ENCODE peak calls at places on chromosomes 6 and 20, in nine cellular contexts. One of them, this sample, is unnamed.

GRCh38 chr20:6595704-6596103 is 171.8 kb upstream of the BMP2 start:
- DNase-seq in kidney epithelial cell: no peak
- DNase-seq in nephron progenitor cell: no peak
- DNase-seq in choroid plexus epithelial cell: peak
- DNase-seq in sigmoid colon: no peak
- DNase-seq in lower lobe of right lung: no peak
- DNase-seq in HepG2: no peak
- DNase-seq in CD4-positive, alpha-beta T cell: no peak
- DNase-seq in CD14-positive monocyte: no peak
- DNase-seq in this sample: no peak

GRCh38 chr6:139370047-139370706 is 4.3 kb downstream of the CITED2 start:
- DNase-seq in kidney epithelial cell: no peak
- DNase-seq in nephron progenitor cell: peak
- DNase-seq in choroid plexus epithelial cell: peak
- DNase-seq in sigmoid colon: no peak
- DNase-seq in lower lobe of right lung: no peak
- DNase-seq in HepG2: peak
- DNase-seq in CD4-positive, alpha-beta T cell: no peak
- DNase-seq in CD14-positive monocyte: no peak
- DNase-seq in this sample: no peak

GRCh38 chr6:90375681-90376439 is 79.2 kb upstream of the BACH2 start:
- DNase-seq in kidney epithelial cell: no peak
- DNase-seq in nephron progenitor cell: no peak
- DNase-seq in choroid plexus epithelial cell: peak
- DNase-seq in sigmoid colon: no peak
- DNase-seq in lower lobe of right lung: no peak
- DNase-seq in HepG2: no peak
- DNase-seq in CD4-positive, alpha-beta T cell: no peak
- DNase-seq in CD14-positive monocyte: peak
- DNase-seq in this sample: no peak

GRCh38 chr20:51500311-51500710 is 42.2 kb downstream of the NFATC2 start:
- DNase-seq in kidney epithelial cell: no peak
- DNase-seq in nephron progenitor cell: no peak
- DNase-seq in choroid plexus epithelial cell: no peak
- DNase-seq in sigmoid colon: no peak
- DNase-seq in lower lobe of right lung: no peak
- DNase-seq in HepG2: no peak
- DNase-seq in CD4-positive, alpha-beta T cell: peak
- DNase-seq in CD14-positive monocyte: peak
- DNase-seq in this sample: peak

GRCh38 chr6:143139239-143139784 is 78.6 kb downstream of the AIG1 start:
- DNase-seq in kidney epithelial cell: no peak
- DNase-seq in nephron progenitor cell: no peak
- DNase-seq in choroid plexus epithelial cell: no peak
- DNase-seq in sigmoid colon: no peak
- DNase-seq in lower lobe of right lung: no peak
- DNase-seq in HepG2: no peak
- DNase-seq in CD4-positive, alpha-beta T cell: no peak
- DNase-seq in CD14-positive monocyte: no peak
- DNase-seq in this sample: no peak

GRCh38 chr6:75609639-75610590 is 8.2 kb downstream of the SENP6 start:
- DNase-seq in kidney epithelial cell: no peak
- DNase-seq in nephron progenitor cell: no peak
- DNase-seq in choroid plexus epithelial cell: no peak
- DNase-seq in sigmoid colon: no peak
- DNase-seq in lower lobe of right lung: no peak
- DNase-seq in HepG2: no peak
- DNase-seq in CD4-positive, alpha-beta T cell: no peak
- DNase-seq in CD14-positive monocyte: no peak
- DNase-seq in this sample: no peak

GRCh38 chr20:45407067-45407745 is 883 bp upstream of the DBNDD2 start:
- DNase-seq in kidney epithelial cell: no peak
- DNase-seq in nephron progenitor cell: peak
- DNase-seq in choroid plexus epithelial cell: peak
- DNase-seq in sigmoid colon: peak
- DNase-seq in lower lobe of right lung: no peak
- DNase-seq in HepG2: no peak
- DNase-seq in CD4-positive, alpha-beta T cell: no peak
- DNase-seq in CD14-positive monocyte: no peak
- DNase-seq in this sample: no peak

GRCh38 chr20:35776513-35777101 is 4.8 kb downstream of the PHF20 start:
- DNase-seq in kidney epithelial cell: no peak
- DNase-seq in nephron progenitor cell: no peak
- DNase-seq in choroid plexus epithelial cell: peak
- DNase-seq in sigmoid colon: peak
- DNase-seq in lower lobe of right lung: no peak
- DNase-seq in HepG2: no peak
- DNase-seq in CD4-positive, alpha-beta T cell: no peak
- DNase-seq in CD14-positive monocyte: no peak
- DNase-seq in this sample: no peak

GRCh38 chr6:131000544-131000943 is 62.5 kb downstream of the EPB41L2 start:
- DNase-seq in kidney epithelial cell: no peak
- DNase-seq in nephron progenitor cell: no peak
- DNase-seq in choroid plexus epithelial cell: no peak
- DNase-seq in sigmoid colon: no peak
- DNase-seq in lower lobe of right lung: no peak
- DNase-seq in HepG2: no peak
- DNase-seq in CD4-positive, alpha-beta T cell: no peak
- DNase-seq in CD14-positive monocyte: no peak
- DNase-seq in this sample: no peak

GRCh38 chr6:22153384-22154158 is 143.3 kb downstream of the PRL start:
- DNase-seq in kidney epithelial cell: peak
- DNase-seq in nephron progenitor cell: no peak
- DNase-seq in choroid plexus epithelial cell: no peak
- DNase-seq in sigmoid colon: no peak
- DNase-seq in lower lobe of right lung: no peak
- DNase-seq in HepG2: no peak
- DNase-seq in CD4-positive, alpha-beta T cell: no peak
- DNase-seq in CD14-positive monocyte: peak
- DNase-seq in this sample: no peak

GRCh38 chr6:1612902-1613301 is 3.2 kb downstream of the FOXC1 start:
- DNase-seq in kidney epithelial cell: no peak
- DNase-seq in nephron progenitor cell: no peak
- DNase-seq in choroid plexus epithelial cell: no peak
- DNase-seq in sigmoid colon: no peak
- DNase-seq in lower lobe of right lung: no peak
- DNase-seq in HepG2: no peak
- DNase-seq in CD4-positive, alpha-beta T cell: no peak
- DNase-seq in CD14-positive monocyte: no peak
- DNase-seq in this sample: peak

GRCh38 chr6:29742191-29742590 is 19.0 kb downstream of the HLA-F start:
- DNase-seq in kidney epithelial cell: no peak
- DNase-seq in nephron progenitor cell: no peak
- DNase-seq in choroid plexus epithelial cell: no peak
- DNase-seq in sigmoid colon: no peak
- DNase-seq in lower lobe of right lung: no peak
- DNase-seq in HepG2: no peak
- DNase-seq in CD4-positive, alpha-beta T cell: no peak
- DNase-seq in CD14-positive monocyte: no peak
- DNase-seq in this sample: no peak

GRCh38 chr20:12594410-12595130 is 414.2 kb upstream of the SPTLC3 start:
- DNase-seq in kidney epithelial cell: no peak
- DNase-seq in nephron progenitor cell: no peak
- DNase-seq in choroid plexus epithelial cell: peak
- DNase-seq in sigmoid colon: no peak
- DNase-seq in lower lobe of right lung: no peak
- DNase-seq in HepG2: peak
- DNase-seq in CD4-positive, alpha-beta T cell: no peak
- DNase-seq in CD14-positive monocyte: no peak
- DNase-seq in this sample: no peak

GRCh38 chr6:28258877-28259777 is at the start of gene NKAPL:
- DNase-seq in kidney epithelial cell: no peak
- DNase-seq in nephron progenitor cell: no peak
- DNase-seq in choroid plexus epithelial cell: peak
- DNase-seq in sigmoid colon: peak
- DNase-seq in lower lobe of right lung: peak
- DNase-seq in HepG2: no peak
- DNase-seq in CD4-positive, alpha-beta T cell: peak
- DNase-seq in CD14-positive monocyte: peak
- DNase-seq in this sample: peak

GRCh38 chr20:49490689-49491088 is 8.2 kb upstream of the KCNB1 start:
- DNase-seq in kidney epithelial cell: no peak
- DNase-seq in nephron progenitor cell: no peak
- DNase-seq in choroid plexus epithelial cell: no peak
- DNase-seq in sigmoid colon: peak
- DNase-seq in lower lobe of right lung: no peak
- DNase-seq in HepG2: peak
- DNase-seq in CD4-positive, alpha-beta T cell: no peak
- DNase-seq in CD14-positive monocyte: no peak
- DNase-seq in this sample: no peak

GRCh38 chr6:92864966-92865555 is 554.3 kb downstream of the EPHA7 start:
- DNase-seq in kidney epithelial cell: no peak
- DNase-seq in nephron progenitor cell: no peak
- DNase-seq in choroid plexus epithelial cell: no peak
- DNase-seq in sigmoid colon: no peak
- DNase-seq in lower lobe of right lung: no peak
- DNase-seq in HepG2: no peak
- DNase-seq in CD4-positive, alpha-beta T cell: no peak
- DNase-seq in CD14-positive monocyte: no peak
- DNase-seq in this sample: no peak

GRCh38 chr6:151509048-151509447 is 15.2 kb downstream of the CCDC170 start:
- DNase-seq in kidney epithelial cell: no peak
- DNase-seq in nephron progenitor cell: no peak
- DNase-seq in choroid plexus epithelial cell: no peak
- DNase-seq in sigmoid colon: no peak
- DNase-seq in lower lobe of right lung: no peak
- DNase-seq in HepG2: no peak
- DNase-seq in CD4-positive, alpha-beta T cell: no peak
- DNase-seq in CD14-positive monocyte: no peak
- DNase-seq in this sample: no peak

GRCh38 chr6:165159459-165159858 is 149.9 kb downstream of the C6orf118 start:
- DNase-seq in kidney epithelial cell: no peak
- DNase-seq in nephron progenitor cell: no peak
- DNase-seq in choroid plexus epithelial cell: no peak
- DNase-seq in sigmoid colon: no peak
- DNase-seq in lower lobe of right lung: no peak
- DNase-seq in HepG2: no peak
- DNase-seq in CD4-positive, alpha-beta T cell: no peak
- DNase-seq in CD14-positive monocyte: no peak
- DNase-seq in this sample: no peak

GRCh38 chr6:17839526-17839925 is 132.8 kb upstream of the NUP153 start:
- DNase-seq in kidney epithelial cell: no peak
- DNase-seq in nephron progenitor cell: no peak
- DNase-seq in choroid plexus epithelial cell: no peak
- DNase-seq in sigmoid colon: no peak
- DNase-seq in lower lobe of right lung: no peak
- DNase-seq in HepG2: no peak
- DNase-seq in CD4-positive, alpha-beta T cell: no peak
- DNase-seq in CD14-positive monocyte: no peak
- DNase-seq in this sample: no peak

GRCh38 chr6:140230282-140230681 is 855.8 kb upstream of the CITED2 start:
- DNase-seq in kidney epithelial cell: no peak
- DNase-seq in nephron progenitor cell: no peak
- DNase-seq in choroid plexus epithelial cell: no peak
- DNase-seq in sigmoid colon: no peak
- DNase-seq in lower lobe of right lung: peak
- DNase-seq in HepG2: no peak
- DNase-seq in CD4-positive, alpha-beta T cell: no peak
- DNase-seq in CD14-positive monocyte: no peak
- DNase-seq in this sample: no peak

GRCh38 chr6:154509421-154510143 is 903 bp downstream of the CNKSR3 start:
- DNase-seq in kidney epithelial cell: no peak
- DNase-seq in nephron progenitor cell: peak
- DNase-seq in choroid plexus epithelial cell: peak
- DNase-seq in sigmoid colon: peak
- DNase-seq in lower lobe of right lung: peak
- DNase-seq in HepG2: peak
- DNase-seq in CD4-positive, alpha-beta T cell: no peak
- DNase-seq in CD14-positive monocyte: no peak
- DNase-seq in this sample: peak

GRCh38 chr6:96939019-96939805 is 14.7 kb downstream of the KLHL32 start:
- DNase-seq in kidney epithelial cell: peak
- DNase-seq in nephron progenitor cell: no peak
- DNase-seq in choroid plexus epithelial cell: peak
- DNase-seq in sigmoid colon: no peak
- DNase-seq in lower lobe of right lung: no peak
- DNase-seq in HepG2: no peak
- DNase-seq in CD4-positive, alpha-beta T cell: no peak
- DNase-seq in CD14-positive monocyte: no peak
- DNase-seq in this sample: no peak

GRCh38 chr20:37566590-37567330 is 39.1 kb upstream of the BLCAP start:
- DNase-seq in kidney epithelial cell: no peak
- DNase-seq in nephron progenitor cell: no peak
- DNase-seq in choroid plexus epithelial cell: no peak
- DNase-seq in sigmoid colon: no peak
- DNase-seq in lower lobe of right lung: no peak
- DNase-seq in HepG2: no peak
- DNase-seq in CD4-positive, alpha-beta T cell: no peak
- DNase-seq in CD14-positive monocyte: no peak
- DNase-seq in this sample: no peak

GRCh38 chr20:9401381-9401780 is 113.0 kb upstream of the LAMP5 start:
- DNase-seq in kidney epithelial cell: no peak
- DNase-seq in nephron progenitor cell: no peak
- DNase-seq in choroid plexus epithelial cell: no peak
- DNase-seq in sigmoid colon: no peak
- DNase-seq in lower lobe of right lung: no peak
- DNase-seq in HepG2: no peak
- DNase-seq in CD4-positive, alpha-beta T cell: no peak
- DNase-seq in CD14-positive monocyte: no peak
- DNase-seq in this sample: no peak
- TF ChIP-seq CTCF in kidney epithelial cell: no peak
- TF ChIP-seq CTCF in nephron progenitor cell: no peak
- TF ChIP-seq CTCF in choroid plexus epithelial cell: no peak
- TF ChIP-seq CTCF in sigmoid colon: no peak
- TF ChIP-seq CTCF in lower lobe of right lung: no peak
- TF ChIP-seq CTCF in HepG2: no peak
- TF ChIP-seq CTCF in CD4-positive, alpha-beta T cell: no peak
- TF ChIP-seq CTCF in CD14-positive monocyte: no peak
- TF ChIP-seq CTCF in this sample: no peak

GRCh38 chr6:24534329-24534728 is 39.6 kb downstream of the ALDH5A1 start:
- DNase-seq in kidney epithelial cell: no peak
- DNase-seq in nephron progenitor cell: no peak
- DNase-seq in choroid plexus epithelial cell: no peak
- DNase-seq in sigmoid colon: no peak
- DNase-seq in lower lobe of right lung: no peak
- DNase-seq in HepG2: no peak
- DNase-seq in CD4-positive, alpha-beta T cell: no peak
- DNase-seq in CD14-positive monocyte: no peak
- DNase-seq in this sample: no peak
- TF ChIP-seq CTCF in kidney epithelial cell: no peak
- TF ChIP-seq CTCF in nephron progenitor cell: no peak
- TF ChIP-seq CTCF in choroid plexus epithelial cell: no peak
- TF ChIP-seq CTCF in sigmoid colon: no peak
- TF ChIP-seq CTCF in lower lobe of right lung: no peak
- TF ChIP-seq CTCF in HepG2: no peak
- TF ChIP-seq CTCF in CD4-positive, alpha-beta T cell: no peak
- TF ChIP-seq CTCF in CD14-positive monocyte: no peak
- TF ChIP-seq CTCF in this sample: no peak

GRCh38 chr6:109705258-109705657 is 14.2 kb downstream of the FIG4 start:
- DNase-seq in kidney epithelial cell: peak
- DNase-seq in nephron progenitor cell: peak
- DNase-seq in choroid plexus epithelial cell: peak
- DNase-seq in sigmoid colon: peak
- DNase-seq in lower lobe of right lung: peak
- DNase-seq in HepG2: peak
- DNase-seq in CD4-positive, alpha-beta T cell: peak
- DNase-seq in CD14-positive monocyte: peak
- DNase-seq in this sample: peak
- TF ChIP-seq CTCF in kidney epithelial cell: peak
- TF ChIP-seq CTCF in nephron progenitor cell: peak
- TF ChIP-seq CTCF in choroid plexus epithelial cell: peak
- TF ChIP-seq CTCF in sigmoid colon: peak
- TF ChIP-seq CTCF in lower lobe of right lung: peak
- TF ChIP-seq CTCF in HepG2: peak
- TF ChIP-seq CTCF in CD4-positive, alpha-beta T cell: peak
- TF ChIP-seq CTCF in CD14-positive monocyte: peak
- TF ChIP-seq CTCF in this sample: peak

GRCh38 chr20:25540273-25540672 is 45.1 kb downstream of the NINL start:
- DNase-seq in kidney epithelial cell: no peak
- DNase-seq in nephron progenitor cell: no peak
- DNase-seq in choroid plexus epithelial cell: no peak
- DNase-seq in sigmoid colon: no peak
- DNase-seq in lower lobe of right lung: no peak
- DNase-seq in HepG2: no peak
- DNase-seq in CD4-positive, alpha-beta T cell: no peak
- DNase-seq in CD14-positive monocyte: no peak
- DNase-seq in this sample: no peak
- TF ChIP-seq CTCF in kidney epithelial cell: peak
- TF ChIP-seq CTCF in nephron progenitor cell: no peak
- TF ChIP-seq CTCF in choroid plexus epithelial cell: peak
- TF ChIP-seq CTCF in sigmoid colon: peak
- TF ChIP-seq CTCF in lower lobe of right lung: peak
- TF ChIP-seq CTCF in HepG2: peak
- TF ChIP-seq CTCF in CD4-positive, alpha-beta T cell: no peak
- TF ChIP-seq CTCF in CD14-positive monocyte: no peak
- TF ChIP-seq CTCF in this sample: no peak

This sample was measured in GM20000.